ENCODE peak calls at places on chromosome 2, in four cellular contexts. C, Z, E and O are unnamed samples.

GRCh38 chr2:21715865-21716264 is 592.1 kb downstream of the TDRD15 start:
- DNase-seq in Z (peak), C (no peak), E (peak), O (no peak)

GRCh38 chr2:28219736-28220364 is 172.8 kb upstream of the FOSL2 start:
- DNase-seq in E (no peak), C (no peak), Z (no peak), O (no peak)

GRCh38 chr2:219627105-219628100 is at the start of gene SLC4A3:
- DNase-seq in E (peak), C (peak), Z (peak), O (no peak)

GRCh38 chr2:98503481-98504096 is 58.9 kb downstream of the INPP4A start:
- DNase-seq in E (no peak), C (no peak), Z (no peak), O (no peak)

GRCh38 chr2:74535440-74535965 is 5.8 kb downstream of the HTRA2 start:
- DNase-seq in E (no peak), Z (no peak), C (no peak), O (no peak)

GRCh38 chr2:119672161-119672862 is 6.7 kb upstream of the TMEM177 start:
- DNase-seq in Z (no peak), C (no peak), E (no peak), O (no peak)

GRCh38 chr2:37230581-37230980 is 815 bp downstream of the CEBPZ start:
- DNase-seq in C (no peak), Z (peak), E (no peak), O (no peak)

GRCh38 chr2:9235388-9236344 is 29.1 kb downstream of the ASAP2 start:
- DNase-seq in Z (no peak), E (no peak), C (no peak), O (no peak)

GRCh38 chr2:143375376-143375880 is 246.2 kb downstream of the ARHGAP15 start:
- DNase-seq in C (no peak), E (no peak), Z (no peak), O (no peak)

GRCh38 chr2:64067326-64067725 is 48.1 kb upstream of the VPS54 start:
- DNase-seq in E (peak), C (no peak), Z (no peak), O (no peak)

GRCh38 chr2:192151848-192152247 is 42.9 kb downstream of the TMEFF2 start:
- DNase-seq in C (no peak), Z (no peak), E (no peak), O (no peak)

GRCh38 chr2:197045115-197045514 is 118.6 kb upstream of the PGAP1 start:
- DNase-seq in C (no peak), E (no peak), Z (no peak), O (no peak)

GRCh38 chr2:18266188-18266587 is 294.3 kb downstream of the RDH14 start:
- DNase-seq in C (no peak), Z (no peak), E (peak), O (no peak)

GRCh38 chr2:141911485-141912066 is 219.2 kb downstream of the LRP1B start:
- DNase-seq in C (peak), E (peak), Z (peak), O (peak)

GRCh38 chr2:190304404-190304803 is 15.2 kb downstream of the HIBCH start:
- DNase-seq in Z (no peak), C (no peak), E (no peak), O (no peak)

GRCh38 chr2:173752152-173752551 is 213.0 kb downstream of the SP3 start:
- DNase-seq in Z (no peak), E (no peak), C (peak), O (peak)

GRCh38 chr2:1755436-1756191 is 11.3 kb upstream of the PXDN start:
- DNase-seq in Z (no peak), C (no peak), E (no peak), O (no peak)

GRCh38 chr2:152508446-152508845 is 173.5 kb downstream of the FMNL2 start:
- DNase-seq in Z (no peak), E (no peak), C (no peak), O (no peak)

GRCh38 chr2:130754811-130755210 is 529 bp upstream of the AMER3 start:
- DNase-seq in C (no peak), Z (no peak), E (no peak), O (no peak)

GRCh38 chr2:127576433-127577207 is 41.1 kb downstream of the MYO7B start:
- DNase-seq in C (no peak), Z (no peak), E (peak), O (no peak)

GRCh38 chr2:239145601-239146000 is 255.2 kb downstream of the HDAC4 start:
- DNase-seq in C (no peak), E (no peak), Z (no peak), O (no peak)

GRCh38 chr2:74646201-74646600 is 1.9 kb downstream of the M1AP start:
- DNase-seq in C (no peak), E (peak), Z (no peak), O (no peak)

GRCh38 chr2:47021301-47022009 is 105.8 kb upstream of the MCFD2 start:
- DNase-seq in E (no peak), C (no peak), Z (no peak), O (no peak)

GRCh38 chr2:232891621-232892071 is 21.6 kb downstream of the SNORC start:
- DNase-seq in C (no peak), Z (no peak), E (no peak), O (no peak)

GRCh38 chr2:99862566-99862965 is 279.8 kb downstream of the AFF3 start:
- DNase-seq in E (no peak), Z (no peak), C (no peak), O (peak)

GRCh38 chr2:234463626-234464290 is 33.1 kb downstream of the ARL4C start:
- DNase-seq in Z (no peak), E (no peak), C (no peak), O (no peak)

GRCh38 chr2:118371500-118371899 is 283.2 kb downstream of the INSIG2 start:
- DNase-seq in C (peak), E (peak), Z (peak), O (peak)

GRCh38 chr2:107936427-107937359 is 49.6 kb upstream of the SLC5A7 start:
- DNase-seq in C (peak), Z (peak), E (peak), O (no peak)

GRCh38 chr2:97748397-97748796 is 35.0 kb downstream of the ZAP70 start:
- DNase-seq in C (peak), E (peak), Z (peak), O (peak)

GRCh38 chr2:173881466-173881865 is 83.7 kb downstream of the SP3 start:
- DNase-seq in E (no peak), Z (no peak), C (no peak), O (peak)

DNA sequence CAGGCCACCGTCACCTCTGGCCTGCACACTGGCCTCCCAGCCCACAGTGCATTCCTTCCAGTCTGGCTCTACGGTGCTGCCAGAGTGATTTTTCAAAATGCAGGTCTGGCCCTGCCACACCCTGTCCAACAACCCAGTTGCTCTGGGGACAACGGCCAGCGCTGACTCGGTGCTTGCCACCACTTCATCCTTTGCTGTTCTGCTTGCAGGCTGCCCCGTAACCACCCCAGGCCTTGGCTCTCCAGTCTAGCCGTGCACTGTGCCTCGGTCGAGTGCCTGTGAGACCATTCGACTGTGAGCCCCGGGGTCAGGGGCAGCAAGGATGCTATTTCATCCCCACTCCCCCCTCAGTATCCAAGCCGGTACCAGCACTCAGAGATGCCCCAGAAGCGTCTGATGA is 262.6 kb downstream of the KLHL29 start:
- DNase-seq in C (no peak), Z (no peak), E (no peak), O (no peak)
- TF ChIP-seq EZH2phosphoT487 in C (no peak), Z (no peak), E (no peak), O (no peak)

DNA sequence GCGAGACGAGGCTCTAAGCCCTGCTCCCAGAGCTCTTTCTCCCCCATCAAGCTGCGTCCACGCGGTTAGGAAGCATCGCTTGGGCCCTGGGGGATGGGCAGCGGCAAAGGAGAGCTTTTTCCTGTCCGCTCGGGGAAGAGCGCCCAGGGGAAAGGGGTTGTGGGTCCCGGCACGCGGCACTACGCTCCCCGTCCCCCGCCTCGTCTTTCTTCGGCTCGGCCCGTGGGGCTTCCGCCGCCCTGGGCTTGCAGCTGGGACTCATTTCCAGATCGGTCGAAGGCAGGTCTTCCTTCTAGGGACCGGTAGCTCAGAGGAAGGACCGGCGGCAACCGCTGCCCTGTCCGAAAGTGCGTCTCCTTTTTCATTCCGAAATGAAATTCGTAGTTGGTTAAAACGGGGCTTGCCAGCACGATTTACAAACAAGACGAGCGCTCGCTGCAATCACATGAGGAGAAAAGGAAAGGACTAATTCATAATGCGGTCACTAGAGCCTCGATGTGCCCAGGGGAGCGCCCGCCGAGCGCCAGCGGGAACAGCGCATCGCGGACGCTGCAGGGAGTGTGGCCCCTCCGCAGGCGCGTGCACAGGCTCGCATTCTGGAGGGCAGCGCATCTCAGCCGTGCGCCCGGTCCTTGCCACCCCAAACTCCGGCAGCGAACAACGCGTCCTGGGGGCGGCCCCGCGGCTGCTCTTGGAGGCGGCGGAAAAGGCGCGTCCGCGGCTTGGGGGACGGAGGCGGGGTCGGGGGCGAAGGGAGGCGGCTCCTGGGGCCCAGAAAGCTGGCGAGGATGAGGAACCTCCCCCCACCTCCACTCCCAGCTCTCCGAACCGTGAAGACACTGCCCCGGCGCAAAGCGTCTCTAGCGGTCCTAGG is 3.6 kb upstream of the ITPRIPL1 start:
- DNase-seq in E (peak), C (peak), Z (peak), O (peak)
- H2AFZ ChIP-seq in E (peak), C (peak), Z (peak), O (peak)

DNA sequence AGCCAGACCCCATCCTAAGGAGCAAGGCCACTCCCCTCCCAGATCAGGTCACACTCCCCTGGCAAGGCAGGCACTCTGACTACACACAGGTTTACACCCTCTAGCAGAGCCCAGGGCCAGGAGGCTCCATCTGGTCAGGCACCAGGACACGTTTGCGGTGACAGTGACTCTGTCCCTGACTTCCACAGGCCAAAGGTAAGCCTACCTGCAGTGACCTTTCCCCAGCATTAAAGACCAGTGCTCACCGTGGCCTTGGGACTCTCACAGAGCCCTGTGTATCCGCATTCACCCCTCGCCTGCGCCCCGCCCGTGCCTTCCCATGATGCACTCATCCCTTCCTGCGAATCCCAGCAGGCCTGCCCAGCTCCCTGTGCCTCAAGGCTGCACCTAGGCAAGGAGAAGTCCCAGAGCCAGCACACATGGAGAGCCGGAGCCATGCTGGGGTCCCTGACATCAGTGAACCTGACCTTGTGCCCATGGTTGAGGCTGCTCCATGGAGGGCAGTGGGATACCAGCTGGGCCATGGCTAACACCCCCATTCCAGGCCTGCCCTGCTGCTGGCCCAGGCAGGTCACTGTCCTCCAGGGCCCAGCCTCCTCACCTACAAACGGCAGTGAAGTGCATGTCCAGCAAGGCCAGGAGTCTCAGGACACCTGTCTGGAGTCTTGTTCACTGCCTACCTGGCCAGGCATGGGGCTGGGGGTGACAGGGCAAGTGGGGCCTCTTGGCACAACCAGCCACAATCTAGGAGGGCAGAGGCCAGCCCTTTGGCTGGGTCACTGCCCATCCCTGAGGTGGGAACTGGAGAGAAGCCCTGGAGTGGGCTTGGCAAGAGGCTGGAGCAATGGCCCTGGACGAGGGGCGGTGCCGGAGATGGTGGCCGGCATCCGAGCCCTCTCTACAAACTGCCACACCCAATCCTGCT is 3.0 kb downstream of the NEURL3 start:
- DNase-seq in C (no peak), E (no peak), Z (no peak), O (no peak)
- H3K4me2 ChIP-seq in C (no peak), E (no peak), Z (no peak), O (no peak)

GRCh38 chr2:19651466-19651865 is 250.3 kb downstream of the TTC32 start:
- DNase-seq in Z (no peak), C (no peak), E (no peak), O (no peak)

GRCh38 chr2:19649107-19649506 is 252.7 kb downstream of the TTC32 start:
- DNase-seq in C (no peak), Z (no peak), E (no peak), O (no peak)

GRCh38 chr2:19646987-19647386 is 254.8 kb downstream of the TTC32 start:
- DNase-seq in E (no peak), Z (no peak), C (no peak), O (no peak)

GRCh38 chr2:19649785-19650380 is 251.9 kb downstream of the TTC32 start:
- DNase-seq in C (no peak), Z (no peak), E (no peak), O (no peak)

GRCh38 chr2:19648583-19648982 is 253.2 kb downstream of the TTC32 start:
- DNase-seq in C (no peak), Z (no peak), E (no peak), O (no peak)
- TF ChIP-seq EZH2phosphoT487 in C (no peak), Z (no peak), E (no peak), O (no peak)

DNA sequence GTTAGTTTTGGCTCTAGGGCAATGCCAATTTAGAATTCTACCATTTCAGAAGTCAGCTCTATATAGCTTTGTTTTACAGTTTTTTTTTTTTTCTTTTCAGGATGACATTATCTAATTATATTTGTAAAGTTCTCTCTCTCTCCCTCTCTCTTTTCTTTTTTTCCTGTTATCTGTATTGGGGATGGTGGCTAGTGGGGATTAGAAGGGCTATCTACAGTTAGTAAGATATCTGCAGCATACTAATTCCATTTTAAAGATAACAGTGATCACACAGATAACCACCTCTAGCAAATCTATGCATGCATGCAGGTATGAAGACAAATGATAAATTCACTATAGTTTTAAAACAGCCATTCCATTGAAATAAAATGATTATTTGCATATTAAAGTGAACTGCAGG is 438.9 kb downstream of the ERBB4 start:
- DNase-seq in E (no peak), C (no peak), Z (no peak), O (no peak)
- H2AFZ ChIP-seq in E (no peak), C (no peak), Z (no peak), O (no peak)